ENCODE peak calls at places on chromosomes 11 and 22, in five cellular contexts. N is colonic mucosa, O is osteoblast, R is BE2C, D is tibial nerve. P is an unnamed sample. For H3K4me1, the result is how much of the 10 kb centered on the place peaks cover.

GRCh38 chr11:95296621-95297025 is 65.6 kb upstream of the SESN3 start:
- DNase-seq in N (no peak), O (no peak), R (no peak), D (no peak), P (no peak)

GRCh38 chr22:37111156-37111717 is 1.7 kb upstream of the TMPRSS6 start:
- DNase-seq in N (no peak), O (no peak), R (no peak), D (no peak), P (no peak)

GRCh38 chr11:99934008-99934407 is 753.1 kb upstream of the ARHGAP42 start:
- DNase-seq in N (no peak), O (no peak), R (no peak), D (no peak), P (no peak)

GRCh38 chr22:45960477-45961386 is 16.2 kb downstream of the WNT7B start:
- DNase-seq in N (no peak), O (no peak), R (no peak), D (no peak), P (peak)

GRCh38 chr11:61963282-61964057 is 4.0 kb downstream of the FTH1 start:
- DNase-seq in N (no peak), O (no peak), R (no peak), D (no peak), P (peak)

GRCh38 chr22:38056969-38057841 is at the start of gene PICK1:
- DNase-seq in N (peak), O (peak), R (peak), D (peak), P (peak)

GRCh38 chr11:61152816-61153592 is 8.2 kb downstream of the VPS37C start:
- DNase-seq in N (no peak), O (peak), R (no peak), D (no peak), P (no peak)

GRCh38 chr11:76798202-76798581 is 15.0 kb downstream of the TSKU start:
- DNase-seq in N (peak), O (peak), R (no peak), D (no peak), P (no peak)

GRCh38 chr11:110479445-110480101 is 49.8 kb downstream of the FDX1 start:
- DNase-seq in N (no peak), O (no peak), R (peak), D (no peak), P (no peak)

GRCh38 chr22:19896665-19897355 is 42.1 kb upstream of the GNB1L start:
- DNase-seq in N (no peak), O (no peak), R (peak), D (no peak), P (no peak)
- H3K4me1 ChIP-seq in N (under half), O (under half), R (under half), D (under half), P (under half)

GRCh38 chr22:44839061-44839460 is 86.7 kb downstream of the ARHGAP8 start:
- DNase-seq in N (no peak), O (no peak), R (no peak), D (no peak), P (no peak)
- H3K4me3 ChIP-seq in N (no peak), O (no peak), R (no peak), D (no peak), P (no peak)

GRCh38 chr22:50577987-50578775 is at the start of gene CPT1B:
- DNase-seq in N (no peak), O (peak), R (no peak), D (no peak), P (no peak)
- TF ChIP-seq CTCF in N (no peak), O (no peak), R (no peak), D (no peak), P (no peak)

GRCh38 chr11:67612751-67613150 is 6.0 kb downstream of the NDUFV1 start:
- DNase-seq in N (no peak), O (no peak), R (no peak), D (no peak), P (no peak)
- H3K4me1 ChIP-seq in N (under half), O (under half), R (under half), D (under half), P (under half)